ENCODE peak calls at places on chromosomes 7 and 10, in four cellular contexts. R is uterus, J is body of pancreas, T is tibial nerve. M is an unnamed sample.

GRCh38 chr10:95464280-95464679 is 96.9 kb downstream of the SORBS1 start:
- DNase-seq in R (no peak), J (no peak), T (no peak), M (no peak)

GRCh38 chr7:158432369-158433270 is 155.0 kb downstream of the PTPRN2 start:
- DNase-seq in R (no peak), J (peak), T (no peak), M (no peak)

GRCh38 chr7:92955081-92955480 is 118.7 kb upstream of the CDK6 start:
- DNase-seq in R (no peak), J (no peak), T (no peak), M (no peak)

GRCh38 chr7:4727914-4728705 is 46.0 kb downstream of the FOXK1 start:
- DNase-seq in R (no peak), J (no peak), T (no peak), M (no peak)

GRCh38 chr10:127873901-127874470 is 18.8 kb downstream of the CLRN3 start:
- DNase-seq in R (no peak), J (no peak), T (no peak), M (no peak)

GRCh38 chr10:69506834-69507643 is 55.8 kb downstream of the TSPAN15 start:
- DNase-seq in R (no peak), J (no peak), T (no peak), M (peak)

GRCh38 chr7:101707587-101707986 is 78.5 kb upstream of the MYL10 start:
- DNase-seq in R (no peak), J (no peak), T (no peak), M (no peak)

GRCh38 chr10:11085545-11085944 is 67.9 kb downstream of the CELF2 start:
- DNase-seq in R (no peak), J (no peak), T (no peak), M (no peak)

GRCh38 chr10:31698169-31698890 is 230.3 kb downstream of the ARHGAP12 start:
- DNase-seq in R (peak), J (peak), T (peak), M (peak)

GRCh38 chr7:129553861-129554530 is 51.7 kb downstream of the SMKR1 start:
- DNase-seq in R (no peak), J (peak), T (no peak), M (no peak)

GRCh38 chr10:615583-616152 is 73.8 kb downstream of the DIP2C start:
- DNase-seq in R (no peak), J (no peak), T (no peak), M (no peak)

GRCh38 chr10:48838830-48839229 is 100.8 kb downstream of the LRRC18 start:
- DNase-seq in R (no peak), J (no peak), T (no peak), M (no peak)

GRCh38 chr7:50552139-50552538 is 13.1 kb downstream of the DDC start:
- DNase-seq in R (no peak), J (peak), T (no peak), M (no peak)

GRCh38 chr7:69962077-69962855 is 364.0 kb downstream of the AUTS2 start:
- DNase-seq in R (peak), J (peak), T (no peak), M (no peak)

GRCh38 chr7:106592282-106593027 is 68.5 kb downstream of the CCDC71L start:
- DNase-seq in R (no peak), J (peak), T (no peak), M (no peak)

GRCh38 chr7:50634378-50634777 is 69.2 kb upstream of the DDC start:
- DNase-seq in R (no peak), J (no peak), T (no peak), M (no peak)

GRCh38 chr7:5282464-5283316 is at the start of gene SLC29A4:
- DNase-seq in R (peak), J (peak), T (no peak), M (no peak)

GRCh38 chr7:19080076-19080475 is 37.4 kb downstream of the TWIST1 start:
- DNase-seq in R (no peak), J (no peak), T (no peak), M (no peak)

GRCh38 chr7:25944777-25945176 is 207.2 kb upstream of the NFE2L3 start:
- DNase-seq in R (no peak), J (peak), T (no peak), M (no peak)

GRCh38 chr7:48419401-48419800 is 248.1 kb downstream of the ABCA13 start:
- DNase-seq in R (no peak), J (no peak), T (no peak), M (no peak)

GRCh38 chr10:12448340-12448728 is 99.0 kb downstream of the CAMK1D start:
- DNase-seq in R (no peak), J (no peak), T (no peak), M (no peak)

GRCh38 chr10:132631348-132631735 is 93.8 kb downstream of the INPP5A start:
- DNase-seq in R (peak), J (peak), T (no peak), M (no peak)

GRCh38 chr7:11786186-11786585 is 45.8 kb downstream of the THSD7A start:
- DNase-seq in R (no peak), J (no peak), T (no peak), M (no peak)

DNA sequence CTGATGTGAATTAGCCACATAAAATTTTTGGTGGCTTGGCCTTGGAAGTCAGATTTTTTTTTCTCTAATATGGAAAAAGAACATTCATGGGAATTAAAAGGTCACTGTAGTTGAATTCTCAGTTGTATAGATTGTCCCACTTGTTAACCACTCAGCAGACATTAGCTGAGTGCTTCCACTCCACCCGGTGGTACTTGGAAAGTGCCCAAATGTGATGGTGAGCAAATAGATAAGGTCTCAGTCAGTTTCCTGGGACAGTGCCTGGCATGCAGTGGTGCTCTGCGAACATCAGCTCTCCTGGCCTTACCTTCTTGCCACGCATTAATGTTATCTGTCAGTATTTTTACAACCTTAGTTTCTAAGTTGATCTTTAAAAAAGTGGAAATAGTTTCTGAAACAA is 1.4 kb downstream of the ATP5F1C start:
- DNase-seq in R (no peak), J (peak), T (no peak), M (no peak)
- TF ChIP-seq POLR2A in R (no peak), J (no peak), T (no peak), M (no peak)

DNA sequence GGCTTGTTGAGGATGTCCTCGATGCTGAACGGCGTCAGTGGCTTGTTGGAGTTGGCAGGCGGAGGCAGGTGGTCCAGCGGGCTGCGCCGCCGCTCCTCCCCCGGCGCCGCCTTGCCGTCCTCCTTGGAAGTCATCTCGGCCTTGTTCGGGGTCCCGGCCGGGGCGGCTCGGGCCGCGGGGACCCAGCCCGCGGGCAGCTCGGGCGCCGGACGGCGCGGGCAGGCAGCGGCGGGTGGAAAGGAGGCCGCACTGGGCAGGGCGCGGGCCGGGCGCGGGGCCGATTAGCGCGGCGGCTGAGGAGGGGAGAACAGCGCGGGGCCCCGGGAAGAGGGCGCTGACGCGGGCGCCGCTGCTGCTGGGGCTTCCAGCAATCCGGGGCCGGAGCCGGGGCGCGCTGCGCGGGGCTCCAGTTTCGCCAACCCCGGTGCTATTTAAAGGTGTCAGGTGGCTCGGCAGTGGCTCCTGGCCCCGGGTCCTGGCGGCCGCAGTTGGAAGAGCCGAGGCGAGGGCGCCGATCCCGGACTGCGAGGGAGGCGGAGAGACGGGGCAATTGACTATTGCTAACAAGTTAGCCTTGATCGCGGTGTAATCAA is 485 bp downstream of the LBX1 start:
- DNase-seq in R (no peak), J (no peak), T (no peak), M (no peak)
- H3K4me3 ChIP-seq in R (no peak), J (no peak), T (no peak), M (no peak)

GRCh38 chr10:84147347-84147746 is 8.0 kb downstream of the GHITM start:
- DNase-seq in R (no peak), J (no peak), T (no peak), M (no peak)
- TF ChIP-seq CTCF in R (no peak), J (no peak), T (no peak), M (no peak)

DNA sequence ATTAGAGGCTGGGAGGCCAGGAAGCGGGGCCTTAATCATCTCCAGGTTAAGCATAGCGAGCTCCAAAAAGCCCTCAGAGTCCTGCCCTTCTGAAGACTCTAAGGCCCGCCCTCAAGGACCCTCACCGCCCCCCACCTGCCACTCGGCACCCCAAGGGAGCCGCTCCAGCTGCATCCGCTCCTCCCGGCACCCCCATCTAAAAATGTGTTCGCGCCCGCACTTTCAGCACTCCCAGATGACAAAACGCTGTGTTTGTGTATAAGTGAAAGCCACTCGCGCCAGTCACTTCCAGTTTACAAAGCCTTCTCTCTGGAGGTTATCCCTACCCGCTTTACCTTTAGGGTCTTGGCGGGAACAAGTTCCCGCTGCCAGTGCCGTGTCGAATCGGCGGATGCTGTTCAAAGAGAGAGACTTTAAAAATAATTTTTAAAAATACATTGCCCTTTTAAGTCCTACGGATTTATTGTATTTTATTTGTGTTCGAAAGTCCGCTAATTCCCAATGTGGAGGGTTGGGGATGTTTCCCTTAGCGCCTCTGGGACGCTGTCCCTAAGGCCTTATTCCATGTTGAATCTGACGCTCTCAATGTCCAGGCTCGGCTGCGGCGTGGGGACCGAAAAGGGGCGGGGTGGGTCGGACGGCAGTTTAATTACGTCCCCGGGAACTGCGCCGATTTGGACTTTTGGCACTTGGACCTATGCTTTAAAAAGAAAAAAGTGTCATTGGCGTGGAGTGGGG is at the start of the genes DCLRE1A and NHLRC2:
- DNase-seq in R (peak), J (peak), T (peak), M (peak)
- TF ChIP-seq POLR2A in R (no peak), J (no peak), T (no peak), M (no peak)

DNA sequence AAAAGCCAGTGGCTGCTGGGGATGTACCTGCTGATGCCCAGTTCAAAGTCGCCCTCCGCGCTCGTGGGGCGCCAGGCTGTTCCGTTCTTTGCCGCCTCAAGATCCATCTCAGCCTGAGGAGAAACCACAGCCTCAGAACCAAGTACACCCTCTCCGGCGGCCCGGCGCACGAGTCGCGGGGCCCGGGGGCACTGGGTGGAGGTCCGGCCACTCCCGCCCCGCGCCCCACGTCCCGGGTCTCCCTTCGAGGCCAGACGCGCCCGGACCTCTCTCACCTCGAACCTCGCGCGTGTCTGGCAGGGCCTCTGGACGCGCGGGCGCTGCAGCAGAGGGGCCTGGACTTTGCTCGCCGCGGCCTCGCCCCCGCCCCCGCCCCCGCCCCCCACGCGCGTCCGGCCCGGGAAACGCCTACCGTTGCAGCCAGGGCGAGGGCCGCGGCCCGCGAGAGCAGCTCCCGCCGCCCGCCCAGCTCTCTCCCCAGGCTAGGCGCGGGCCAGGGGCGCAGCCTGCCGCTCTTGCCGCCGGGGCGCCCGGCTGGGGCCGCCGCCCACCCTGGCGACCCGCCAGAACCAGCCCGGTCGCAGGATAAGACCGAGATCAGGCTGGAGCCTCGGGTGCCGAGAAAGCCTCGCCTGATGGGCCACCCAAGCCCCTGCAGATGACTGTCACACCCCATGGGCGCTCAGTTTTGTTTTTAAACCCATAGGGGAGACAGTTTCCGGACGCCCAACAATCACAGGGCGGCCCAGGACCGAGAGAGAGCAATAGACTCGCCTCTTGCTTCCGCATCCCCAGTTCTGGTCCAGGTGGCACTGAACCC is at the start of gene ABCB4:
- DNase-seq in R (no peak), J (peak), T (no peak), M (no peak)
- H3K4me3 ChIP-seq in R (peak), J (no peak), T (peak), M (peak)

GRCh38 chr7:142870575-142871259 is 14.8 kb downstream of the TRPV6 start:
- DNase-seq in R (no peak), J (no peak), T (no peak), M (no peak)
- TF ChIP-seq CTCF in R (no peak), J (no peak), T (no peak), M (no peak)

DNA sequence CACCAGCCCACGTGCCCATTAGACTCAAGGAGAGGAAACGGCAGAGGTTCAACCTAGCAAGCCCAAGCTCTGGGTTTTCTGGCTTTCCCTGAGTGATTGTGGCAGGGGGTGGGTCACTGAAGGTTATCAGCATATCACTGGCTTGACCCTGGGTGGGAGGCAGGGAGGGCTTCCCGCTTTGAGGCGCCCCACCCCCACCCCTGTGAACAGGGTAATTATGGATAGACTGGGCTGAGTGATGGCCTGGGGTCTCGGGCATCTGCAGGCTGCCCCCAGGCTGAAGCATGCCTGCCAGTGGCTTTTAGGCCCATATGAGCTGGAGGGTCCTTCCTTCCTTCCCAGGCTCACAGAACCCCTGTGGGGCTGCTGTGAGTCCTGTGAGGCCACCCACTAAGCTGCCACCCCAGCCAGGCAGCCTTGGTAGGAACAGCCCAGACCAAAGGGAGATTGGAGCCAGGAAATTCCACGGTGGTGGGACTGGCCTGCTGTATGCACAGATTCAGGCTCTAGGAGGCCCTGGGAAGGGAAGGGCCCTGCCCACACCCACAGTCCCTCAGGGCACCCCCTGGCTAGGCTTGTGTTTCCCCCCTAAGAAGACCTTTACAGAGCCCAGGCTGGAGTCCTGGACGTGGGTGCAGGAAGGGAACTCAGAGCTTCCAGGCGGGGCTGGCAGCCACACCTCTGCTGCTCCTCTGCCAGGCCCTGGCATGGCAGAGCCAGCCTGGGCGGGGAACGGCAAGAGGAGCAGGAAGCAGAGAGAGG is 33.2 kb downstream of the GPRIN2 start:
- DNase-seq in R (no peak), J (no peak), T (peak), M (peak)
- TF ChIP-seq POLR2A in R (no peak), J (no peak), T (no peak), M (no peak)

GRCh38 chr7:23898619-23899018 is 188.6 kb downstream of the STK31 start:
- DNase-seq in R (no peak), J (no peak), T (no peak), M (no peak)

GRCh38 chr7:23893942-23894890 is 184.2 kb downstream of the STK31 start:
- DNase-seq in R (no peak), J (no peak), T (no peak), M (no peak)

GRCh38 chr7:23893172-23893941 is 183.3 kb downstream of the STK31 start:
- DNase-seq in R (no peak), J (no peak), T (no peak), M (no peak)

GRCh38 chr7:23894891-23895569 is 185.0 kb downstream of the STK31 start:
- DNase-seq in R (no peak), J (no peak), T (no peak), M (no peak)

GRCh38 chr7:23895666-23896096 is 185.7 kb downstream of the STK31 start:
- DNase-seq in R (no peak), J (no peak), T (no peak), M (no peak)
- H3K4me3 ChIP-seq in R (no peak), J (no peak), T (no peak), M (no peak)

DNA sequence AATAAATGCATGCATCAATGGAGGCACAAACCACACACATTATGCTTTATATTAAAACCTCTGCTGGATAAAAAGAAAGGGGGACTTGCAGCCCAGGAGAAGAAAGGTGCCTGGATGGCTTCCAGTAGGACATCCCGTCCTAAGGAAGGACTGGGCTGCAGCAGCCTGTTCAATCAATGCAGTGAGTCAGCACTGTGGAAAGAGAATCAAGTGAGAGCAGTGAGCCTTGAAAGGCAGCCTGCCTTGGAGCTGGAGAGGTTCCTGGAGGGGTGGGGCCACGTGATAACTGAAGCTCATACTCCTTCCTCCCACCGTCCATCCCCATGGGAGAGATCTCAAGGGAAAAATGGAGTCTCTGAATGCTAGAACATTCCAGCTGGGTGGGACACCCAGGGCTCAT is 501.2 kb downstream of the ADRA2A start:
- DNase-seq in R (no peak), J (no peak), T (no peak), M (no peak)
- TF ChIP-seq CTCF in R (no peak), J (no peak), T (no peak), M (no peak)

M was measured in lower leg skin.